ENCODE peak calls at places on chromosomes 2 and 18, in ten cellular contexts. R, T, N, B, Q, S, O, I, G and H are unnamed samples.

GRCh38 chr2:187978341-187978740 is 313.3 kb upstream of the GULP1 start:
- DNase-seq in I (no peak), S (no peak), B (no peak), T (no peak), R (no peak), Q (no peak), N (no peak), G (no peak), O (no peak), H (no peak)

GRCh38 chr2:66457545-66457944 is 22.6 kb downstream of the MEIS1 start:
- DNase-seq in R (no peak), T (no peak), Q (no peak), S (no peak), B (no peak), O (no peak), I (no peak), N (no peak), G (no peak), H (no peak)

GRCh38 chr2:112869258-112869842 is 32.8 kb upstream of the IL1B start:
- DNase-seq in G (peak), I (peak), T (peak), R (peak), Q (peak), B (peak), O (no peak), N (peak), S (no peak), H (peak)

GRCh38 chr18:58581265-58581664 is 47.6 kb downstream of the ALPK2 start:
- DNase-seq in R (no peak), B (no peak), Q (no peak), G (peak), T (peak), O (peak), I (no peak), N (no peak), S (no peak), H (peak)

GRCh38 chr2:85541753-85542457 is 2.9 kb downstream of the MAT2A start:
- DNase-seq in N (no peak), S (no peak), G (no peak), B (peak), R (no peak), Q (no peak), O (no peak), T (no peak), I (no peak), H (no peak)

GRCh38 chr2:157897106-157897971 is 21.2 kb upstream of the ACVR1 start:
- DNase-seq in O (no peak), G (no peak), Q (no peak), T (no peak), B (no peak), S (no peak), N (no peak), I (no peak), R (no peak), H (no peak)

GRCh38 chr2:132668189-132668833 is 1.7 kb downstream of the LYPD1 start:
- DNase-seq in T (no peak), R (peak), B (no peak), I (no peak), Q (no peak), N (no peak), O (peak), G (no peak), S (peak), H (no peak)

GRCh38 chr2:190718652-190719526 is 70.0 kb downstream of the NAB1 start:
- DNase-seq in N (peak), S (no peak), G (peak), I (no peak), O (peak), B (peak), R (peak), T (peak), Q (peak), H (no peak)

GRCh38 chr18:25646971-25647370 is 295.0 kb upstream of the ZNF521 start:
- DNase-seq in N (no peak), Q (no peak), S (no peak), B (no peak), G (no peak), R (no peak), O (no peak), I (no peak), T (no peak), H (no peak)

GRCh38 chr2:211514049-211514448 is 957.6 kb downstream of the CPS1 start:
- DNase-seq in N (no peak), B (no peak), S (no peak), I (no peak), T (no peak), G (no peak), O (no peak), Q (no peak), R (no peak), H (no peak)

GRCh38 chr18:23894661-23895175 is 119.8 kb upstream of the TTC39C start:
- DNase-seq in G (no peak), T (no peak), Q (no peak), R (no peak), O (no peak), B (no peak), N (no peak), S (no peak), I (no peak), H (no peak)

GRCh38 chr2:137508739-137509384 is 455.4 kb upstream of the HNMT start:
- DNase-seq in G (no peak), I (no peak), B (no peak), Q (peak), T (no peak), O (peak), R (no peak), S (no peak), N (no peak), H (no peak)

GRCh38 chr2:238493880-238494572 is 67.3 kb downstream of the ASB1 start:
- DNase-seq in R (peak), I (no peak), S (no peak), N (no peak), O (no peak), Q (no peak), B (no peak), G (no peak), T (peak), H (no peak)

GRCh38 chr2:221780281-221780688 is 208.2 kb upstream of the EPHA4 start:
- DNase-seq in O (peak), R (peak), G (peak), T (no peak), I (no peak), B (no peak), Q (no peak), S (peak), N (no peak), H (no peak)

GRCh38 chr18:77560334-77560970 is 310.8 kb downstream of the GALR1 start:
- DNase-seq in R (peak), I (no peak), S (no peak), G (peak), Q (no peak), B (no peak), O (no peak), T (no peak), N (no peak), H (no peak)

GRCh38 chr2:239778042-239778811 is 246.9 kb downstream of the NDUFA10 start:
- DNase-seq in R (no peak), T (no peak), G (peak), O (no peak), I (no peak), S (no peak), B (no peak), N (no peak), Q (no peak), H (peak)

GRCh38 chr2:150007815-150008430 is 420.3 kb upstream of the MMADHC start:
- DNase-seq in S (no peak), T (no peak), O (no peak), Q (no peak), R (no peak), G (peak), N (no peak), I (no peak), B (no peak), H (no peak)

GRCh38 chr18:34608064-34608463 is 102.0 kb upstream of the DTNA start:
- DNase-seq in R (no peak), G (no peak), O (no peak), I (no peak), N (no peak), B (no peak), T (no peak), Q (no peak), S (no peak), H (no peak)

GRCh38 chr18:9175115-9175514 is 38.5 kb downstream of the ANKRD12 start:
- DNase-seq in B (no peak), S (no peak), Q (no peak), R (no peak), T (no peak), G (no peak), I (no peak), O (no peak), N (no peak), H (no peak)

GRCh38 chr2:177543007-177543760 is 150.6 kb downstream of the AGPS start:
- DNase-seq in B (peak), Q (no peak), G (peak), O (no peak), S (no peak), R (no peak), N (peak), I (no peak), T (no peak), H (no peak)

GRCh38 chr18:7789853-7790552 is 222.9 kb downstream of the PTPRM start:
- DNase-seq in I (no peak), B (peak), R (peak), S (peak), Q (no peak), O (peak), G (peak), T (no peak), N (no peak), H (no peak)

GRCh38 chr18:49339146-49339545 is 121.3 kb downstream of the DYM start:
- DNase-seq in Q (no peak), O (no peak), N (no peak), S (no peak), I (no peak), R (no peak), B (no peak), G (no peak), T (no peak), H (no peak)

GRCh38 chr18:49340446-49340845 is 120.0 kb downstream of the DYM start:
- DNase-seq in I (no peak), O (no peak), T (no peak), Q (no peak), G (peak), B (no peak), S (no peak), N (peak), R (no peak), H (no peak)

GRCh38 chr18:49332679-49333078 is 127.8 kb downstream of the DYM start:
- DNase-seq in N (no peak), R (no peak), I (no peak), O (no peak), S (no peak), Q (no peak), T (no peak), B (no peak), G (no peak), H (no peak)

GRCh38 chr18:49335677-49336076 is 124.8 kb downstream of the DYM start:
- DNase-seq in N (no peak), I (no peak), B (no peak), R (no peak), Q (no peak), T (no peak), S (no peak), O (peak), G (no peak), H (no peak)
- TF ChIP-seq CTCF in N (no peak), I (no peak), B (no peak), R (peak), Q (no peak), T (no peak), S (peak), O (peak), G (no peak), H (no peak)

GRCh38 chr18:75962177-75962576 is 532.9 kb downstream of the ZNF516 start:
- DNase-seq in T (no peak), Q (no peak), G (no peak), R (no peak), B (no peak), O (no peak), N (no peak), I (no peak), S (no peak), H (no peak)

GRCh38 chr18:75959150-75959549 is 531.6 kb upstream of the SMIM21 start:
- DNase-seq in Q (no peak), O (no peak), G (no peak), T (no peak), S (no peak), N (no peak), R (no peak), B (no peak), I (no peak), H (no peak)

GRCh38 chr18:75958683-75959082 is 531.2 kb upstream of the SMIM21 start:
- DNase-seq in N (no peak), R (no peak), I (no peak), S (no peak), B (no peak), Q (no peak), G (peak), T (no peak), O (peak), H (no peak)
- TF ChIP-seq CTCF in N (no peak), R (no peak), I (no peak), S (peak), B (no peak), Q (no peak), G (no peak), T (no peak), O (peak), H (no peak)

GRCh38 chr2:176087330-176088047 is 3.7 kb upstream of the EVX2 start:
- DNase-seq in G (no peak), O (no peak), S (no peak), Q (no peak), B (no peak), N (no peak), R (no peak), I (no peak), T (no peak), H (peak)

GRCh38 chr2:176084629-176085119 is 912 bp upstream of the EVX2 start:
- DNase-seq in G (no peak), O (peak), Q (no peak), B (no peak), N (no peak), I (no peak), S (no peak), T (no peak), R (no peak), H (no peak)

GRCh38 chr2:176085120-176085788 is 1.5 kb upstream of the EVX2 start:
- DNase-seq in T (no peak), O (peak), R (no peak), B (no peak), N (no peak), Q (no peak), I (no peak), G (no peak), S (no peak), H (no peak)

GRCh38 chr2:176088048-176088936 is 4.2 kb upstream of the HOXD13 start:
- DNase-seq in S (peak), Q (no peak), G (no peak), R (peak), B (peak), O (peak), T (peak), I (no peak), N (no peak), H (no peak)

DNA sequence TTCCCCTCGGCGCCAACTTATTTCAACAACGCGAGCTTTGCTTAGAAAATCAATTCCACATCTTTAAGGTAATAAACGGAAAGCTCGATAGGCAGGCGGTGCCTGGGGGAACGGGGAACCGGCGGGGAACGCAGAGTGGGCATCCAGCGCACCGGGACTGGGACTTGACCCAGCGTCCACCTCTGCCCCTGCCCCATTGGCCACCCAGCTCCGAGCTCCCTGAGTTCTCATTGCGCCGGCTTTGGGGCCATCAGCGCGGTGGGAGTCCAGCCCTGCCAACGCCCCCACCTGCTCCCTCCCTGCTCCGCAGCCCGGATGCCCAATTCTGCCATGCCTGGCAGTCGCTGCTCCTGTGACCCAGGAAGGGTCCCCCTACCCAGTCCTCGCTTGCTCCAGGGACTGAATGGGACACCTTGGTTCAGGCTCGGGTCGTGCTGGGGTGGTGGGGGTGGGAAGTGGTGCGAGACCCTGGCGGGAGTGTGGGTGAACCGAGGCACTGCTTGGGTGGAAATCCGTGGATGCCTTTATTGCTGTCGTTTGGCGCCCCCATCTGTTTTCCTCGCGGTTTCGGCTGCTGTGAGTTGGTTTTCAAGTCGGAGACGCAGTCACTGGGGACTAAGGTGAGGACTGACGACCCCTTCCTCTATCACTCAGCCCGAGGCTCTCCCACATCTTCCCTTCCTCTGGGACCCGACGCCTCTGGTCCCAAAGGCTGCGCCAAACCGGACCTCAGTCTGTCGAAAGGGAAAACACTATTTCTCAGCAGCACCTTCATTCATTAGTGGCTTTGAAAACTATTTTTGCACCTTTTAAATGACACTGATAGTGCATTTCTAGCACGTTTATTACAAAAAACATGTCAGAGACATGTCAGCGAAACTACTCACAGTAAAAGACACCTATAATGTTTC is 2.4 kb upstream of the EVX2 start:
- DNase-seq in O (peak), R (peak), Q (no peak), I (no peak), G (no peak), N (no peak), S (peak), B (peak), T (no peak), H (no peak)
- TF ChIP-seq CTCF in O (peak), R (peak), Q (no peak), I (peak), G (peak), N (peak), S (peak), B (peak), T (peak), H (peak)

GRCh38 chr2:234241656-234242445 is 191.3 kb downstream of the SPP2 start:
- DNase-seq in R (no peak), Q (no peak), I (no peak), T (no peak), O (no peak), B (no peak), S (peak), G (peak), N (no peak), H (no peak)

GRCh38 chr2:234245945-234246344 is 195.4 kb downstream of the SPP2 start:
- DNase-seq in O (no peak), R (no peak), G (peak), I (no peak), S (no peak), T (no peak), Q (no peak), B (no peak), N (peak), H (no peak)

GRCh38 chr2:234240917-234241316 is 190.4 kb downstream of the SPP2 start:
- DNase-seq in I (no peak), T (no peak), Q (no peak), B (no peak), S (no peak), R (no peak), N (no peak), G (peak), O (no peak), H (no peak)

GRCh38 chr2:234243871-234244565 is 193.5 kb downstream of the SPP2 start:
- DNase-seq in O (no peak), I (no peak), Q (no peak), S (no peak), N (no peak), B (no peak), T (no peak), R (no peak), G (peak), H (no peak)

DNA sequence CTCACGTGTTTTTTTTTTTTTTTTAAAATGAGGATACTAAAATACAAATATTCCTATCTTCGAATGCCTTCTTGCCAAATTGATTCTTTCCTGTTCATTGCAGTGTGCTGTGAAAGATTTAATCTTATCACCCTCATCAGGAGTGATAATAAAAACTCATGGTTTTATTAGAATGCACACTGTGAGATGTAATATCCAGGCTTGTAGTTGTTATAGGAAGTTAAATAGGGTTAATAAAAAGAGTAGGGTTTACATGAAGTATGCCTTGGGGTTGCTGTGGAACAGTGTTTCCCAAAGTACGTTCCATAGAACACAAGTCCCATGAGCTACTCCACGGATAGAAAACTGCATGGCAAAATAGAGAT is 191.9 kb downstream of the SPP2 start:
- DNase-seq in B (no peak), N (no peak), O (no peak), T (no peak), S (no peak), Q (no peak), I (no peak), R (no peak), G (no peak), H (no peak)
- TF ChIP-seq CTCF in B (no peak), N (no peak), O (no peak), T (no peak), S (no peak), Q (no peak), I (no peak), R (no peak), G (no peak), H (no peak)